ENCODE peak calls at places on chromosomes 5 and 9, in seven cellular contexts. P, Q, R, L, V, O and T are unnamed samples.

GRCh38 chr9:97364769-97365490 is 47.0 kb upstream of the TDRD7 start:
- DNase-seq in Q (no peak), P (no peak), L (no peak), R (no peak), O (no peak), V (no peak), T (no peak)

GRCh38 chr9:127183814-127184582 is 61.6 kb upstream of the ANGPTL2 start:
- DNase-seq in L (no peak), P (no peak), O (no peak), R (no peak), V (peak), Q (no peak), T (no peak)

GRCh38 chr5:74772359-74772758 is 5.3 kb downstream of the NSA2 start:
- DNase-seq in V (peak), Q (no peak), L (no peak), R (no peak), O (no peak), P (no peak), T (no peak)

GRCh38 chr5:6506631-6507030 is 58.0 kb downstream of the UBE2QL1 start:
- DNase-seq in O (no peak), R (no peak), V (no peak), P (no peak), L (no peak), Q (no peak), T (no peak)

GRCh38 chr5:97044057-97044456 is 98.4 kb downstream of the LIX1 start:
- DNase-seq in P (no peak), Q (peak), R (no peak), O (no peak), V (peak), L (no peak), T (peak)

GRCh38 chr5:52915176-52915875 is 73.8 kb upstream of the ITGA2 start:
- DNase-seq in O (peak), V (peak), R (peak), L (peak), Q (peak), P (peak), T (peak)

GRCh38 chr5:133245191-133246052 is 193.6 kb downstream of the HSPA4 start:
- DNase-seq in L (peak), R (no peak), Q (peak), P (no peak), V (peak), O (no peak), T (peak)

GRCh38 chr9:122058707-122059106 is 34.4 kb downstream of the TTLL11 start:
- DNase-seq in L (no peak), Q (no peak), P (no peak), O (no peak), R (no peak), V (no peak), T (no peak)

GRCh38 chr5:129460121-129460950 is at the start of gene ADAMTS19:
- DNase-seq in P (no peak), R (no peak), Q (peak), V (peak), O (peak), L (no peak), T (peak)

GRCh38 chr5:15785636-15786035 is 285.7 kb downstream of the FBXL7 start:
- DNase-seq in R (no peak), P (no peak), V (no peak), O (peak), Q (no peak), L (no peak), T (no peak)

GRCh38 chr5:90386099-90386710 is 23.4 kb downstream of the CETN3 start:
- DNase-seq in V (peak), L (peak), O (no peak), P (no peak), R (no peak), Q (peak), T (no peak)

GRCh38 chr5:176875014-176875550 is 24.1 kb downstream of the HK3 start:
- DNase-seq in R (no peak), P (no peak), O (no peak), Q (no peak), L (no peak), V (no peak), T (no peak)

GRCh38 chr9:131678499-131679111 is 61.3 kb downstream of the RAPGEF1 start:
- DNase-seq in Q (peak), L (peak), P (peak), O (no peak), V (peak), R (peak), T (peak)

GRCh38 chr9:36337865-36338264 is 62.2 kb downstream of the RNF38 start:
- DNase-seq in L (no peak), O (peak), P (no peak), R (no peak), V (no peak), Q (no peak), T (no peak)

GRCh38 chr5:2797981-2798380 is 46.5 kb upstream of the IRX2 start:
- DNase-seq in O (no peak), Q (no peak), R (no peak), L (peak), P (no peak), V (no peak), T (no peak)

GRCh38 chr5:28523887-28524637 is 1485.7 kb upstream of the CDH9 start:
- DNase-seq in Q (no peak), P (no peak), L (peak), O (peak), V (peak), R (no peak), T (peak)

GRCh38 chr9:127873886-127874285 is 3.6 kb downstream of the AK1 start:
- DNase-seq in Q (no peak), O (peak), R (no peak), V (no peak), L (no peak), P (no peak), T (no peak)

GRCh38 chr5:123261752-123262151 is 161.5 kb downstream of the CEP120 start:
- DNase-seq in R (no peak), V (no peak), O (no peak), L (peak), Q (no peak), P (no peak), T (no peak)

GRCh38 chr9:88757406-88758010 is 222.5 kb downstream of the NXNL2 start:
- DNase-seq in V (no peak), P (no peak), Q (no peak), O (no peak), R (no peak), L (no peak), T (no peak)

GRCh38 chr9:114434878-114435311 is 47.1 kb upstream of the AKNA start:
- DNase-seq in R (no peak), L (peak), P (no peak), Q (peak), O (peak), V (peak), T (peak)

GRCh38 chr5:29942089-29942488 is 1251.4 kb upstream of the CDH6 start:
- DNase-seq in V (no peak), L (no peak), P (no peak), Q (no peak), R (no peak), O (no peak), T (no peak)

GRCh38 chr5:112923988-112924387 is 2.0 kb upstream of the REEP5 start:
- DNase-seq in L (no peak), P (no peak), R (no peak), O (no peak), V (no peak), Q (no peak), T (no peak)

GRCh38 chr5:57902035-57902434 is 419.4 kb upstream of the ACTBL2 start:
- DNase-seq in Q (no peak), P (no peak), V (peak), O (no peak), R (no peak), L (no peak), T (peak)